ENCODE peak calls at places on chromosomes 12 and 14, in four cellular contexts. One of them, this sample, is unnamed.

GRCh38 chr12:77122236-77122635 is 56.9 kb upstream of the E2F7 start:
- DNase-seq in sigmoid colon: no peak
- DNase-seq in cardiac fibroblast: peak
- DNase-seq in stimulated activated CD4-positive, alpha-beta T cell treated with anti-CD3 and anti-CD28 coated beads, Interleukin-4, amount 100 ng/mL, for 48 hours: no peak
- DNase-seq in this sample: peak

GRCh38 chr14:65566820-65567522 is 154.4 kb downstream of the FUT8 start:
- DNase-seq in sigmoid colon: no peak
- DNase-seq in cardiac fibroblast: no peak
- DNase-seq in stimulated activated CD4-positive, alpha-beta T cell treated with anti-CD3 and anti-CD28 coated beads, Interleukin-4, amount 100 ng/mL, for 48 hours: no peak
- DNase-seq in this sample: no peak

GRCh38 chr12:74401035-74401434 is 136.6 kb upstream of the ATXN7L3B start:
- DNase-seq in sigmoid colon: no peak
- DNase-seq in cardiac fibroblast: no peak
- DNase-seq in stimulated activated CD4-positive, alpha-beta T cell treated with anti-CD3 and anti-CD28 coated beads, Interleukin-4, amount 100 ng/mL, for 48 hours: no peak
- DNase-seq in this sample: no peak

GRCh38 chr14:91244501-91244901 is at the start of gene GPR68:
- DNase-seq in sigmoid colon: peak
- DNase-seq in cardiac fibroblast: peak
- DNase-seq in stimulated activated CD4-positive, alpha-beta T cell treated with anti-CD3 and anti-CD28 coated beads, Interleukin-4, amount 100 ng/mL, for 48 hours: no peak
- DNase-seq in this sample: peak

GRCh38 chr14:89040438-89041244 is 216.2 kb downstream of the TTC8 start:
- DNase-seq in sigmoid colon: peak
- DNase-seq in cardiac fibroblast: peak
- DNase-seq in stimulated activated CD4-positive, alpha-beta T cell treated with anti-CD3 and anti-CD28 coated beads, Interleukin-4, amount 100 ng/mL, for 48 hours: peak
- DNase-seq in this sample: peak

GRCh38 chr12:58529897-58530296 is 390.4 kb downstream of the LRIG3 start:
- DNase-seq in sigmoid colon: no peak
- DNase-seq in cardiac fibroblast: peak
- DNase-seq in stimulated activated CD4-positive, alpha-beta T cell treated with anti-CD3 and anti-CD28 coated beads, Interleukin-4, amount 100 ng/mL, for 48 hours: no peak
- DNase-seq in this sample: peak

GRCh38 chr14:70784886-70785285 is 24.4 kb downstream of the MAP3K9 start:
- DNase-seq in sigmoid colon: no peak
- DNase-seq in cardiac fibroblast: no peak
- DNase-seq in stimulated activated CD4-positive, alpha-beta T cell treated with anti-CD3 and anti-CD28 coated beads, Interleukin-4, amount 100 ng/mL, for 48 hours: no peak
- DNase-seq in this sample: no peak

GRCh38 chr12:91958816-91959215 is 186.8 kb downstream of the BTG1 start:
- DNase-seq in sigmoid colon: no peak
- DNase-seq in cardiac fibroblast: peak
- DNase-seq in stimulated activated CD4-positive, alpha-beta T cell treated with anti-CD3 and anti-CD28 coated beads, Interleukin-4, amount 100 ng/mL, for 48 hours: no peak
- DNase-seq in this sample: peak

GRCh38 chr14:99354166-99354875 is 82.3 kb upstream of the BCL11B start:
- DNase-seq in sigmoid colon: no peak
- DNase-seq in cardiac fibroblast: no peak
- DNase-seq in stimulated activated CD4-positive, alpha-beta T cell treated with anti-CD3 and anti-CD28 coated beads, Interleukin-4, amount 100 ng/mL, for 48 hours: no peak
- DNase-seq in this sample: no peak

GRCh38 chr12:53481957-53482586 is 17.2 kb downstream of the MAP3K12 start:
- DNase-seq in sigmoid colon: peak
- DNase-seq in cardiac fibroblast: no peak
- DNase-seq in stimulated activated CD4-positive, alpha-beta T cell treated with anti-CD3 and anti-CD28 coated beads, Interleukin-4, amount 100 ng/mL, for 48 hours: no peak
- DNase-seq in this sample: no peak

GRCh38 chr14:103281496-103282231 is 52.4 kb upstream of the EIF5 start:
- DNase-seq in sigmoid colon: peak
- DNase-seq in cardiac fibroblast: peak
- DNase-seq in stimulated activated CD4-positive, alpha-beta T cell treated with anti-CD3 and anti-CD28 coated beads, Interleukin-4, amount 100 ng/mL, for 48 hours: no peak
- DNase-seq in this sample: peak

GRCh38 chr14:74414380-74414779 is 11.6 kb downstream of the SYNDIG1L start:
- DNase-seq in sigmoid colon: no peak
- DNase-seq in cardiac fibroblast: no peak
- DNase-seq in stimulated activated CD4-positive, alpha-beta T cell treated with anti-CD3 and anti-CD28 coated beads, Interleukin-4, amount 100 ng/mL, for 48 hours: no peak
- DNase-seq in this sample: no peak

GRCh38 chr12:14554281-14555008 is 13.2 kb downstream of the PLBD1 start:
- DNase-seq in sigmoid colon: peak
- DNase-seq in cardiac fibroblast: peak
- DNase-seq in stimulated activated CD4-positive, alpha-beta T cell treated with anti-CD3 and anti-CD28 coated beads, Interleukin-4, amount 100 ng/mL, for 48 hours: no peak
- DNase-seq in this sample: peak

GRCh38 chr12:57229041-57229633 is 374 bp upstream of the SHMT2 start:
- DNase-seq in sigmoid colon: no peak
- DNase-seq in cardiac fibroblast: peak
- DNase-seq in stimulated activated CD4-positive, alpha-beta T cell treated with anti-CD3 and anti-CD28 coated beads, Interleukin-4, amount 100 ng/mL, for 48 hours: no peak
- DNase-seq in this sample: no peak

GRCh38 chr14:52153939-52154338 is 85.1 kb upstream of the NID2 start:
- DNase-seq in sigmoid colon: no peak
- DNase-seq in cardiac fibroblast: no peak
- DNase-seq in stimulated activated CD4-positive, alpha-beta T cell treated with anti-CD3 and anti-CD28 coated beads, Interleukin-4, amount 100 ng/mL, for 48 hours: no peak
- DNase-seq in this sample: no peak

GRCh38 chr12:131260251-131260905 is 306.7 kb downstream of the ADGRD1 start:
- DNase-seq in sigmoid colon: no peak
- DNase-seq in cardiac fibroblast: no peak
- DNase-seq in stimulated activated CD4-positive, alpha-beta T cell treated with anti-CD3 and anti-CD28 coated beads, Interleukin-4, amount 100 ng/mL, for 48 hours: no peak
- DNase-seq in this sample: no peak

GRCh38 chr14:93994919-93995682 is 2.0 kb upstream of the CCDC197 start:
- DNase-seq in sigmoid colon: peak
- DNase-seq in cardiac fibroblast: peak
- DNase-seq in stimulated activated CD4-positive, alpha-beta T cell treated with anti-CD3 and anti-CD28 coated beads, Interleukin-4, amount 100 ng/mL, for 48 hours: peak
- DNase-seq in this sample: peak

GRCh38 chr12:51335931-51336330 is 10.5 kb downstream of the CELA1 start:
- DNase-seq in sigmoid colon: no peak
- DNase-seq in cardiac fibroblast: no peak
- DNase-seq in stimulated activated CD4-positive, alpha-beta T cell treated with anti-CD3 and anti-CD28 coated beads, Interleukin-4, amount 100 ng/mL, for 48 hours: no peak
- DNase-seq in this sample: no peak

GRCh38 chr12:106303202-106303820 is 778 bp downstream of the TCP11L2 start:
- DNase-seq in sigmoid colon: peak
- DNase-seq in cardiac fibroblast: peak
- DNase-seq in stimulated activated CD4-positive, alpha-beta T cell treated with anti-CD3 and anti-CD28 coated beads, Interleukin-4, amount 100 ng/mL, for 48 hours: peak
- DNase-seq in this sample: peak

GRCh38 chr12:101051901-101052550 is 158.0 kb downstream of the SLC5A8 start:
- DNase-seq in sigmoid colon: no peak
- DNase-seq in cardiac fibroblast: peak
- DNase-seq in stimulated activated CD4-positive, alpha-beta T cell treated with anti-CD3 and anti-CD28 coated beads, Interleukin-4, amount 100 ng/mL, for 48 hours: no peak
- DNase-seq in this sample: peak

GRCh38 chr14:54568821-54569591 is 2.1 kb downstream of the SAMD4A start:
- DNase-seq in sigmoid colon: peak
- DNase-seq in cardiac fibroblast: peak
- DNase-seq in stimulated activated CD4-positive, alpha-beta T cell treated with anti-CD3 and anti-CD28 coated beads, Interleukin-4, amount 100 ng/mL, for 48 hours: no peak
- DNase-seq in this sample: peak

GRCh38 chr14:102474934-102475333 is 34.6 kb downstream of the ANKRD9 start:
- DNase-seq in sigmoid colon: peak
- DNase-seq in cardiac fibroblast: peak
- DNase-seq in stimulated activated CD4-positive, alpha-beta T cell treated with anti-CD3 and anti-CD28 coated beads, Interleukin-4, amount 100 ng/mL, for 48 hours: no peak
- DNase-seq in this sample: peak

This sample was measured in myocyte.